ENCODE peak calls at places on chromosomes 3 and 15, in eight cellular contexts. G is astrocyte of the hippocampus, J is body of pancreas, W is HT-29, D is non-pigmented ciliary epithelial cell, B is DMS 273 treated with DMSO at 0.1 percent for 48 hours, F is nephron progenitor cell, N is GM06990. I is an unnamed sample.

GRCh38 chr3:9214599-9214998 is 34.8 kb downstream of the SRGAP3 start:
- DNase-seq in F (no peak), W (no peak), G (peak), J (no peak), B (no peak), N (no peak), D (peak), I (peak)

GRCh38 chr15:99999282-100000070 is 266.2 kb upstream of the LYSMD4 start:
- DNase-seq in N (no peak), D (no peak), B (no peak), F (no peak), G (no peak), W (no peak), J (no peak), I (no peak)

GRCh38 chr3:113242091-113242581 is 30.8 kb downstream of the BOC start:
- DNase-seq in D (no peak), W (no peak), G (peak), J (no peak), B (no peak), N (no peak), F (no peak), I (peak)

GRCh38 chr3:5022187-5022965 is 43.1 kb downstream of the BHLHE40 start:
- DNase-seq in N (peak), B (no peak), D (no peak), G (no peak), F (no peak), J (no peak), W (no peak), I (peak)

GRCh38 chr3:94081880-94082279 is 19.0 kb downstream of the NSUN3 start:
- DNase-seq in J (no peak), F (no peak), N (no peak), D (no peak), B (no peak), W (no peak), G (no peak), I (no peak)

GRCh38 chr3:183027276-183027675 is 46.9 kb upstream of the DCUN1D1 start:
- DNase-seq in F (no peak), N (no peak), B (no peak), J (no peak), W (no peak), D (no peak), G (peak), I (no peak)

GRCh38 chr3:12544652-12545472 is 437 bp downstream of the MKRN2OS start:
- DNase-seq in N (no peak), F (no peak), G (no peak), D (no peak), B (no peak), W (peak), J (no peak), I (no peak)

GRCh38 chr15:99176757-99177156 is 71.9 kb downstream of the SYNM start:
- DNase-seq in W (no peak), J (no peak), F (no peak), G (no peak), B (no peak), N (no peak), D (no peak), I (peak)

GRCh38 chr15:29770796-29771195 is 51.5 kb downstream of the TJP1 start:
- DNase-seq in W (no peak), N (no peak), G (no peak), B (no peak), J (no peak), F (no peak), D (no peak), I (no peak)

GRCh38 chr15:95609096-95609495 is 721.4 kb upstream of the NR2F2 start:
- DNase-seq in G (no peak), J (no peak), F (no peak), B (no peak), D (no peak), N (no peak), W (no peak), I (no peak)

GRCh38 chr3:32733631-32734229 is 48.7 kb downstream of the CNOT10 start:
- DNase-seq in J (no peak), G (peak), D (no peak), F (no peak), B (no peak), W (peak), N (peak), I (peak)

GRCh38 chr3:189404036-189404435 is 227.2 kb upstream of the TP63 start:
- DNase-seq in W (no peak), J (no peak), B (no peak), D (no peak), F (no peak), N (no peak), G (no peak), I (peak)

GRCh38 chr15:60933914-60934885 is 294.9 kb downstream of the RORA start:
- DNase-seq in W (peak), F (no peak), B (no peak), G (peak), N (no peak), D (no peak), J (no peak), I (no peak)

GRCh38 chr3:82044918-82045715 is 283.7 kb upstream of the GBE1 start:
- DNase-seq in F (peak), B (no peak), G (peak), N (no peak), W (no peak), D (no peak), J (no peak), I (peak)

GRCh38 chr15:84855032-84855645 is 29.3 kb upstream of the SLC28A1 start:
- DNase-seq in B (no peak), J (no peak), F (no peak), G (no peak), N (no peak), W (peak), D (no peak), I (no peak)

GRCh38 chr15:31472636-31473383 is 146.2 kb downstream of the KLF13 start:
- DNase-seq in F (peak), D (no peak), G (peak), N (peak), J (no peak), B (peak), W (no peak), I (no peak)

GRCh38 chr3:101513419-101513986 is 491 bp upstream of the SENP7 start:
- DNase-seq in B (no peak), J (no peak), G (no peak), N (no peak), W (peak), D (no peak), F (no peak), I (no peak)

GRCh38 chr3:188788621-188789081 is 383.1 kb upstream of the TPRG1 start:
- DNase-seq in G (peak), F (no peak), B (no peak), N (no peak), D (peak), J (no peak), W (no peak), I (peak)

GRCh38 chr15:85764649-85765277 is 30.0 kb downstream of the KLHL25 start:
- DNase-seq in F (no peak), B (no peak), G (no peak), W (no peak), J (no peak), N (no peak), D (no peak), I (no peak)

GRCh38 chr3:43190682-43191081 is 84.8 kb upstream of the POMGNT2 start:
- DNase-seq in W (no peak), D (peak), F (no peak), G (no peak), N (no peak), J (no peak), B (no peak), I (no peak)

GRCh38 chr3:60600848-60601247 is 650.4 kb downstream of the FHIT start:
- DNase-seq in J (peak), B (no peak), F (no peak), W (no peak), G (no peak), D (no peak), N (no peak), I (no peak)

GRCh38 chr3:86929046-86929445 is 61.9 kb downstream of the VGLL3 start:
- DNase-seq in B (no peak), N (no peak), W (no peak), D (no peak), J (no peak), G (peak), F (no peak), I (no peak)

GRCh38 chr3:52318186-52318793 is 2.2 kb downstream of the DNAH1 start:
- DNase-seq in W (peak), B (no peak), N (no peak), G (no peak), J (no peak), F (no peak), D (no peak), I (no peak)

GRCh38 chr3:174331095-174331802 is 527.9 kb upstream of the NAALADL2 start:
- DNase-seq in J (no peak), B (no peak), G (no peak), N (no peak), F (no peak), W (no peak), D (no peak), I (no peak)

GRCh38 chr15:78018445-78018844 is 59.1 kb downstream of the TBC1D2B start:
- DNase-seq in N (no peak), B (no peak), F (no peak), W (no peak), G (no peak), D (no peak), J (peak), I (no peak)

GRCh38 chr3:153315781-153316180 is 153.8 kb downstream of the RAP2B start:
- DNase-seq in W (no peak), F (no peak), B (no peak), G (peak), J (no peak), D (no peak), N (no peak), I (peak)

GRCh38 chr3:11613851-11614491 is 29.7 kb downstream of the VGLL4 start:
- DNase-seq in B (no peak), F (no peak), D (no peak), G (no peak), N (no peak), W (no peak), J (no peak), I (no peak)

GRCh38 chr3:107644631-107645030 is 121.9 kb downstream of the BBX start:
- DNase-seq in D (no peak), N (no peak), J (no peak), B (no peak), F (no peak), G (no peak), W (no peak), I (no peak)

GRCh38 chr3:4977889-4978258 is 1.4 kb upstream of the BHLHE40 start:
- DNase-seq in B (no peak), F (no peak), G (no peak), J (no peak), D (no peak), W (no peak), N (no peak), I (no peak)

GRCh38 chr3:124513610-124513997 is 216.6 kb upstream of the UMPS start:
- DNase-seq in D (no peak), N (no peak), B (no peak), J (no peak), G (no peak), F (no peak), W (no peak), I (no peak)

GRCh38 chr3:23254875-23255274 is 51.7 kb downstream of the UBE2E2 start:
- DNase-seq in B (no peak), J (no peak), D (no peak), F (no peak), G (no peak), W (no peak), N (no peak), I (no peak)

GRCh38 chr3:7144696-7145308 is 283.9 kb downstream of the GRM7 start:
- DNase-seq in W (peak), N (no peak), G (peak), J (peak), F (peak), B (no peak), D (no peak), I (peak)

GRCh38 chr3:14826069-14826468 is 7.3 kb downstream of the FGD5 start:
- DNase-seq in D (no peak), N (no peak), J (no peak), G (no peak), F (no peak), W (no peak), B (no peak), I (no peak)

GRCh38 chr3:16516695-16517481 is 3.4 kb upstream of the RFTN1 start:
- DNase-seq in W (no peak), F (peak), D (no peak), N (peak), B (no peak), J (no peak), G (peak), I (peak)

GRCh38 chr3:24227635-24228034 is 267.0 kb downstream of the THRB start:
- DNase-seq in J (no peak), D (no peak), W (no peak), N (no peak), G (no peak), F (no peak), B (no peak), I (no peak)

GRCh38 chr3:55964491-55964980 is 477.4 kb upstream of the WNT5A start:
- DNase-seq in J (no peak), F (no peak), N (no peak), B (no peak), W (no peak), G (peak), D (no peak), I (no peak)

GRCh38 chr15:48367483-48367882 is 36.3 kb downstream of the DUT start:
- DNase-seq in D (no peak), F (no peak), N (no peak), W (no peak), B (no peak), G (no peak), J (no peak), I (peak)

GRCh38 chr15:61527836-61528589 is 298.9 kb upstream of the RORA start:
- DNase-seq in N (no peak), F (no peak), B (peak), J (no peak), W (no peak), D (no peak), G (peak), I (no peak)